ENCODE peak calls at places on chromosome 1, in five cellular contexts. G, E, S, T and P are unnamed samples.

GRCh38 chr1:42340093-42340492 is 5.1 kb upstream of the FOXJ3 start:
- DNase-seq in T (peak), S (peak), E (no peak), G (peak), P (no peak)

GRCh38 chr1:154579382-154579781 is 11.8 kb downstream of the CHRNB2 start:
- DNase-seq in S (no peak), G (no peak), T (no peak), E (no peak), P (no peak)

GRCh38 chr1:84462118-84462517 is 16.9 kb upstream of the RPF1 start:
- DNase-seq in E (no peak), T (no peak), S (no peak), G (no peak), P (no peak)

GRCh38 chr1:79128726-79129125 is 122.2 kb upstream of the ADGRL4 start:
- DNase-seq in S (peak), E (no peak), G (peak), T (peak), P (peak)

GRCh38 chr1:248926401-248927182 is 20.6 kb downstream of the PGBD2 start:
- DNase-seq in T (peak), S (peak), E (no peak), G (no peak), P (no peak)

GRCh38 chr1:16173447-16174260 is 17.8 kb upstream of the EPHA2 start:
- DNase-seq in E (no peak), S (peak), T (peak), G (peak), P (no peak)

GRCh38 chr1:89552481-89553194 is 28.0 kb downstream of the LRRC8B start:
- DNase-seq in E (no peak), T (peak), G (no peak), S (no peak), P (no peak)

GRCh38 chr1:59669752-59670312 is 144.9 kb upstream of the HOOK1 start:
- DNase-seq in S (peak), G (no peak), T (no peak), E (peak), P (no peak)

GRCh38 chr1:61224609-61225008 is 142.2 kb downstream of the NFIA start:
- DNase-seq in S (no peak), T (no peak), G (no peak), E (no peak), P (no peak)

GRCh38 chr1:153598309-153599172 is 14.4 kb downstream of the S100A16 start:
- DNase-seq in E (no peak), G (no peak), T (no peak), S (peak), P (peak)

GRCh38 chr1:17539526-17540254 is at the start of gene ARHGEF10L:
- DNase-seq in E (peak), S (no peak), T (no peak), G (no peak), P (no peak)

GRCh38 chr1:26838474-26839338 is 12.2 kb downstream of the ZDHHC18 start:
- DNase-seq in G (no peak), T (no peak), E (no peak), S (no peak), P (no peak)

GRCh38 chr1:231636157-231636556 is 9.6 kb downstream of the DISC1 start:
- DNase-seq in E (no peak), S (peak), T (peak), G (peak), P (no peak)

DNA sequence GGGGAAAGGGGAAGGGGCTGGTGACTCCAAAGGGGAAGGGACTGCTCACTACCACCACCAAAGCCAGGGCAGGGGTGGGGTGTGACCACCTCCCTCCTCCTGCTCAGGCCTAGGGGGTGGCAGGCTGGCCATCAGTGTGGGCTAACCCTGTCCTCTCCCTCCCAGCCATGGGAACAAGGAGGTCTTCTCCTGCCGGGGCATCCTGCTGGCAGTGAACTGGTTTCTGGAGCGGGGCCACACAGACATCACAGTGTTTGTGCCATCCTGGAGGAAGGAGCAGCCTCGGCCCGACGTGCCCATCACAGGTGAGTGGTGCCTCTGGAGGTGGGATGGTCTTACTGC is 5.7 kb downstream of the ZC3H12A start:
- DNase-seq in T (no peak), G (no peak), E (no peak), S (no peak), P (no peak)
- H3K4me3 ChIP-seq in T (peak), G (peak), E (peak), S (peak), P (peak)

GRCh38 chr1:25742316-25742715 is 57.7 kb upstream of the SELENON start:
- DNase-seq in S (no peak), E (no peak), G (no peak), T (no peak), P (no peak)

GRCh38 chr1:25744636-25745425 is 55.2 kb upstream of the SELENON start:
- DNase-seq in G (no peak), S (no peak), E (no peak), T (no peak), P (no peak)

GRCh38 chr1:25743164-25744139 is 56.5 kb upstream of the SELENON start:
- DNase-seq in E (peak), S (peak), T (no peak), G (no peak), P (no peak)

GRCh38 chr1:25746299-25747045 is 53.5 kb upstream of the SELENON start:
- DNase-seq in G (no peak), S (no peak), E (no peak), T (no peak), P (no peak)

DNA sequence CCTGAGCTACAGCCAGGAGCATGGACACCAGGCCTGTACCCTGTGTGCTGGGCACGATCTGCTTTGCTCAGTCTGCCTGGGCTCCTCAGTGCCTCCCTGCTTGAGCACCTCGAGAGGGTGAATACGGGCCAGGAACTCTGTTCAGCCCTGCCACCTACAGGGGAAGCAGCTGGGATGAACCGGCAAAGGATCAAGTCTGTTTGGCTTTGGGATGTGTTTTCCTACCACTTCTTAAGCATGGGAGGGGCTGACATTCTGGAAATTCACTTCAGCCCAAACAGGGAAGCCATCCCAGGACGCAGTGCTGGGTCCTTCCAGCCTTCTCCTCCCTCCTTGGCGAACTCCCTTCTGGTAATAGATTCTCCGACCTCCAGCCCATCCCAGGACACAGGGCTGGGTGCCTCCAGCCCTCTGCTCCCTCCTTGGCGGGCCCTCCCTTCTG is 55.8 kb upstream of the SELENON start:
- DNase-seq in S (peak), E (peak), G (peak), T (peak), P (peak)
- TF ChIP-seq CTCF in S (peak), E (peak), G (peak), T (peak), P (peak)

GRCh38 chr1:202049129-202049528 is 38.7 kb downstream of the ELF3 start:
- DNase-seq in G (peak), T (peak), E (no peak), S (no peak), P (no peak)

GRCh38 chr1:202046748-202047708 is 36.6 kb downstream of the ELF3 start:
- DNase-seq in S (no peak), T (peak), G (peak), E (no peak), P (no peak)

GRCh38 chr1:202045699-202046098 is 35.3 kb downstream of the ELF3 start:
- DNase-seq in T (no peak), E (no peak), G (no peak), S (no peak), P (no peak)

GRCh38 chr1:202046227-202046626 is 35.8 kb downstream of the ELF3 start:
- DNase-seq in E (no peak), G (no peak), T (peak), S (no peak), P (no peak)

DNA sequence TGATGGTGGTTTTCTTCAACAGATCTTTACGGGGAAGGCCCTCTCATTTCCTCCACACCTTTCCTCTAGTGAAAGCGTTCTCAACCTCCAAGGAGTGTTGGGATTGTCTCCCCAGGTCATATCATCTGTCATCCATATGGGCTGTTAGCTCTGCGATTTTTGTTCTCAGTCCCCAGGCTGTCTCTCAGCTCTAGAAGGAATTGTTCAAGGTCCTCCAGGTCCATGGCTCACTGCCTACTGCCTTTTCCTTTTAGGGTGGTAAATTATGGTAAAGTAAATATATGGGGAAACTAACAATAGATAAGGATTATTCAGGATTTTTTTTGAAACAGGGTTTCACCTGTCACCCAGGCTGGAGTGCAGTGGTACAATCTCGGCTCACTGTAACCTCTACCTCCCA is 37.6 kb downstream of the ELF3 start:
- DNase-seq in S (no peak), E (no peak), G (no peak), T (no peak), P (no peak)
- H3K4me3 ChIP-seq in S (no peak), E (no peak), G (no peak), T (no peak), P (no peak)

DNA sequence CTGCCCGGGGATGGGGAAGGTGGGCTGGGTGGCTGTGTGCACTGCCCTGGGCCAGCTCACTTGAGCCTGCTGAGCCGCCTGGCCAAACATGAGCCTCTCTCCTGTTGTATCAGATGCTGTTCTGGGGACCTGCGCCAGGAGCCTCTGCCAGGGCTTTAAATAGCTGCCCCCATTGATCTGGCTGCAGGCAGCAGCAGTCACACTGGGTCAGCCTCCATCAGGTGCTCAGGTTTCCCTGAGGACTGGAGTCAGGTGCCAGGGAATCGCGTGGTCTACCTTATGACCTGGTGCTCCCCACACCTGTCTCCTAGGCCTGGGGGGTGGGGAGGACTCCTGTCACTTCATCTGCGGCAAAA is 700 bp upstream of the CCDC28B start:
- DNase-seq in S (no peak), T (no peak), G (no peak), E (peak), P (no peak)
- TF ChIP-seq CTCF in S (no peak), T (no peak), G (no peak), E (no peak), P (no peak)

GRCh38 chr1:90729484-90730246 is 12.6 kb upstream of the BARHL2 start:
- DNase-seq in E (no peak), G (no peak), T (no peak), S (no peak), P (no peak)
- H3K4me3 ChIP-seq in E (no peak), G (peak), T (no peak), S (no peak), P (no peak)

GRCh38 chr1:241603626-241604337 is 36.4 kb downstream of the CHML start:
- DNase-seq in E (no peak), S (peak), G (no peak), T (no peak), P (peak)

GRCh38 chr1:241606544-241606943 is 33.6 kb downstream of the CHML start:
- DNase-seq in T (peak), S (no peak), E (no peak), G (peak), P (peak)

GRCh38 chr1:241607497-241607896 is 32.7 kb downstream of the CHML start:
- DNase-seq in T (no peak), S (no peak), E (no peak), G (no peak), P (no peak)

GRCh38 chr1:241608379-241609033 is 31.7 kb downstream of the CHML start:
- DNase-seq in S (peak), E (no peak), T (peak), G (no peak), P (no peak)

DNA sequence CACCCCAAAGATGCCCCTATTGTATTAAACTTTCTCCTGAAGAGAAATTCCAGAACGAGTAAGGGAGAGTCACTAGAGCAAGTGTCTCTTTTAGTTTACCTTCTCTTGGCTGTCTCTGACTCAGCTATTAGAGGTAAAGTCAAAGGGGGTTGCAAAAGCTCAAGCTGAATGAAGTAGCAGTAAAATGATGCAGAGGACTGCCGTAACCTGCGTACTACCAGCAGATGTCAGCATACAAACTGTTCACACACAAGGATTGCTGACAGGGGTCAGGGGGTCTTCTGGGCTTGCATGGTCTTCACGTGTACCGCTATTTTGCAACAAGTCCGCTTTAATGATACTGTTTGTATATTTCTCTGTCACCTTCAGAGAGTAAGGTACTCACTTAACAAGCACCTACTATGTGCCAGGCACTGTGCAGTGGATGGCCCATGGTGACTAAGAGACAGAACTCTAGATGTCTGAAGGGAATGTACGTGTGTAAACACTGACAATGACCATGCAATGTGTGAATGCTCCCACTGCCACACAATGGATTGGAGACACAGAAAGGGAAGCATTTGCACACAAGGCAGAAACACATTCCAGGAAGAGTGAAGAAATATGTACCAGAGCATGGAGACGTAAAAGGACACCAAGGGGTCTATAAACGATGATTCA is 34.9 kb downstream of the CHML start:
- DNase-seq in E (no peak), G (peak), T (peak), S (no peak), P (no peak)
- TF ChIP-seq CTCF in E (no peak), G (peak), T (peak), S (peak), P (peak)

GRCh38 chr1:85584264-85584781 is 3.8 kb downstream of the CCN1 start:
- DNase-seq in G (peak), T (peak), E (no peak), S (peak), P (no peak)

GRCh38 chr1:85581802-85582686 is 1.5 kb downstream of the CCN1 start:
- DNase-seq in G (peak), E (peak), T (peak), S (peak), P (no peak)

GRCh38 chr1:85582687-85583354 is 2.3 kb downstream of the CCN1 start:
- DNase-seq in S (peak), E (no peak), T (peak), G (peak), P (no peak)

GRCh38 chr1:85584923-85585322 is 4.4 kb downstream of the CCN1 start:
- DNase-seq in T (no peak), E (no peak), G (peak), S (peak), P (no peak)

DNA sequence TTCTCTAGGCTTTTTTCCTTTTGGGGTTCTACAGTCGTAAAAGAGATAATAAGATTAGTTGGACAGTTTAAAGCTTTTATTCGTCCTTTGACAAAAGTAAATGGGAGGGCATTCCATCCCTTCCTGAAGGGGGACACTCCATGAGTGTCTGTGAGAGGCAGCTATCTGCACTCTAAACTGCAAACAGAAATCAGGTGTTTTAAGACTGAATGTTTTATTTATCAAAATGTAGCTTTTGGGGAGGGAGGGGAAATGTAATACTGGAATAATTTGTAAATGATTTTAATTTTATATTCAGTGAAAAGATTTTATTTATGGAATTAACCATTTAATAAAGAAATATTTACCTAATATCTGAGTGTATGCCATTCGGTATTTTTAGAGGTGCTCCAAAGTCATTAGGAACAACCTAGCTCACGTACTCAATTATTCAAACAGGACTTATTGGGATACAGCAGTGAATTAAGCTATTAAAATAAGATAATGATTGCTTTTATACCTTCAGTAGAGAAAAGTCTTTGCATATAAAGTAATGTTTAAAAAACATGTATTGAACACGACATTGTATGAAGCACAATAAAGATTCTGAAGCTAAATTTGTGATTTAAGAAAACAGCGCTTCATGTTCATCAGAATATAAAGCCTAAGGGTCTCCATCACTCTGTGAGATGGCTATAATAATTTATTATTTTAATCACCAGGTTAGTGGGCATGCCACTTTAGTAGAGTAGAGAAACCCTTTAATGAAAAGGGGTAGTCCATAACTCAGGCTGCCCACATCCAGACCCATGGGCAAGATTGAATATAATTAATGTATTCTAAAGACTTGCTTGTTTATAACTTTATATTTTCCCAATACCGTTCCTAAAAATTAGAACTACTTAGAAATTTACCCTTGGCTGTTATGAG is 3.0 kb downstream of the CCN1 start:
- DNase-seq in T (no peak), G (no peak), E (no peak), S (no peak), P (no peak)
- H3K4me3 ChIP-seq in T (no peak), G (peak), E (peak), S (peak), P (peak)

DNA sequence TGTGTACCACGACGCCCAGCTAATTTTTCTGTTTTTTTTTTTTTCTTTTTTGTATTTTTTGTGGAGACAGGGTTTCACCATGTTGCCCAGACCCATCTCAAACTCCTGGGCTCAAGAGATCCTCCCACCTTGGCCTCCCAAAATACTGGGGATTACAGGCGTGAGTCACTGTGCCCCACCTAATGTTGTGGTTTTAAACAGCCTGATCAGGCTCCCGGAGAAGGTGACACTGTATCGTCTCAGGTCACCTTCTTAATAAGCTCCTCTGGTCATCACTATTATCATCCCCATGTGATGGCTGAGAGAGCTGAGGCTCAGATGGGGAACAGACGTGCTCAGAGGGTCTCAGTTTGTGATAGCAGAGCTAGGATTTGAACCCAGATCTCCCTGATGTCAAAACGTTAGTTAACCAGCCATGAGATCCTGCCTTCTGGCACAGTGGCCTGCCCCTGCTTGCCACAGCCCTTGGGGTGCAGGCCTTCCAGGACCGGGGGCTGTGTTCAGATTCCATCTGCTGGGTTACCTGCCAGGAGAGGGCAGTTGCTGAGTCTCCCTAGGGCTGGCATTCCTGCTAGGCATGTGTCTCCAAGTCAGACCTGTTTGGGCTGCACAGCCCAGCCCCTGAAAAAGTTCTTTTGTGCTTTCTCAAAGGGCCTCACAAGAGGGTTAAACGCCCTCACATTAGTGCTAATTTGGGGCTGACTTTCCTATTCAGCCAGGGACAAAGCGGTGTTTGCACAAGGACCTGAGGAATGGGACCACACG is 32.7 kb upstream of the GRHL3 start:
- DNase-seq in S (no peak), T (peak), E (no peak), G (no peak), P (no peak)
- TF ChIP-seq CTCF in S (no peak), T (peak), E (no peak), G (no peak), P (no peak)